ENCODE peak calls at places on chromosomes 5 and 9, in ten cellular contexts. E, F, A, I, K, U, B, S, Q and G are unnamed samples.

GRCh38 chr5:36946101-36946500 is 69.5 kb downstream of the NIPBL start:
- DNase-seq in I (no peak), E (no peak), Q (no peak), B (no peak), F (no peak), A (no peak), U (no peak), S (no peak), K (no peak), G (no peak)

GRCh38 chr9:97980918-97981827 is 2.0 kb upstream of the ANP32B start:
- DNase-seq in S (peak; percentile 34), I (no peak), U (no peak), B (no peak), Q (peak; percentile 72), F (no peak), A (no peak), E (peak; percentile 28), K (peak; percentile 19), G (no peak)

GRCh38 chr9:764105-764524 is 77.4 kb upstream of the DMRT1 start:
- DNase-seq in A (peak; percentile 51), S (peak; percentile 74), E (peak; percentile 76), K (peak; percentile 100), Q (peak; percentile 75), F (peak; percentile 60), I (peak; percentile 56), B (peak; percentile 51), U (peak; percentile 84), G (peak; percentile 14)

GRCh38 chr9:10479172-10479571 is 133.6 kb downstream of the PTPRD start:
- DNase-seq in E (no peak), U (no peak), F (no peak), A (no peak), I (no peak), K (peak; percentile 32), Q (peak; percentile 5), S (no peak), B (no peak), G (no peak)

GRCh38 chr5:168482361-168482760 is 3.9 kb upstream of the RARS1 start:
- DNase-seq in S (no peak), E (no peak), F (no peak), U (no peak), A (no peak), Q (no peak), I (no peak), K (no peak), B (no peak), G (no peak)

GRCh38 chr9:135255033-135255842 is 167.8 kb downstream of the OLFM1 start:
- DNase-seq in I (no peak), A (no peak), F (no peak), K (no peak), E (no peak), U (no peak), Q (no peak), S (no peak), B (no peak), G (no peak)

GRCh38 chr9:109956811-109957440 is 176.9 kb downstream of the PALM2AKAP2 start:
- DNase-seq in K (no peak), Q (no peak), I (peak; percentile 64), S (no peak), B (no peak), E (no peak), A (no peak), F (no peak), U (no peak), G (no peak)

GRCh38 chr9:110343537-110343936 is 5.9 kb upstream of the TXNDC8 start:
- DNase-seq in B (no peak), F (no peak), Q (no peak), I (no peak), A (no peak), K (no peak), E (no peak), S (no peak), U (no peak), G (no peak)

DNA sequence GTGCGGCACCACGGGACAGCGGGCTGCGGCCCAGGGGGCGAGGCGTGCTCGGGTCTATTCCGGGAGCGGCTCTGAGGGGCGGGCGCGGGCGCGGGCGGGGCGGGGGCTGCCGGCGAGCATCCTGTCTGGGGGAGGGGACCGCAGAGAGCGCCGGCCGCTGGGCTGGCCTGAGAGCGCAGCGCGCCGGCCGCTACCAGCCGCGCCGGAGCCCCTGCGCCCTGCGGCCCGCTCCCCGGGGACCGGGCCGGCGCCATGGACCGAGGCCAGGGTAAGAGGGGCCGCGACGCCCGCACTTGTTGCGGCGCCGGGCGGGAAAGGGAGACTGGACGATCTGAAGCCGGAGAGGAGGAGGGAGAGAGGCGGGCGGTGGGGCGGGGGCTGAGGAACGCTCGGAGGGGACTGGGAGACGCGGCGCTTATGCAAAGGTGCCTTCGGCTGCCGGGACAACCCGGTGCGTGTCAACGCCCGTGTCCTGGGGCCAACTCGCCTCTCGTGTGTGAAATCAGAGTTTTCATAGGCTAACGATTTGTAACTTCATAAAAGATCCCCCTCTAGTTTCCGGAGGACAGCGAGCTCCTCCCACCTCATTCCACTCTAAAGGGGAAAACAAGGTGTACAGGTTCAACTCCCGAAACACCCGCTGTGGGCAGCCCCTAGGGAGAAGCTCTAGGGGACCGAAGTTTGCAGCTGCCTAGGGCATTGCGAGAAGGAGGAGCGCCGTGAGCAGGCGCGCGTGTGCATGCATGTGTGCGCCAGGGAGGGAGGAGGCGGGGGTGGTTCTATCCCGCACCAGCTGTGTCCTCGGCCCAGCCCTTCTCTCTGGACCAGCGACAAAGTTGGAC is at the start of gene AFAP1L1:
- DNase-seq in B (peak; percentile 45), F (no peak), A (peak; percentile 30), U (peak; percentile 48), S (peak; percentile 63), I (peak; percentile 46), E (peak; percentile 48), K (peak; percentile 29), Q (peak; percentile 6), G (peak; percentile 60)
- TF ChIP-seq POLR2A in B (no peak), F (no peak), A (no peak), U (no peak), S (peak; percentile 51), I (no peak), E (no peak), K (no peak), Q (no peak), G (no peak)

GRCh38 chr5:138032572-138033274 is at the start of gene FAM13B:
- DNase-seq in E (peak; percentile 82), A (peak; percentile 76), B (peak; percentile 79), K (peak; percentile 86), S (peak; percentile 72), Q (peak; percentile 46), F (peak; percentile 76), I (peak; percentile 48), U (peak; percentile 76), G (peak; percentile 64)
- TF ChIP-seq POLR2A in E (peak; percentile 83), A (peak; percentile 48), B (peak; percentile 90), K (peak; percentile 82), S (peak; percentile 44), Q (peak; percentile 70), F (peak; percentile 79), I (peak; percentile 88), U (peak; percentile 61), G (peak; percentile 97)

GRCh38 chr5:143055596-143056330 is 285.6 kb downstream of the ARHGAP26 start:
- DNase-seq in K (no peak), U (no peak), Q (no peak), F (no peak), I (peak; percentile 57), S (no peak), E (no peak), B (no peak), A (no peak), G (no peak)

GRCh38 chr5:143056792-143057579 is 286.8 kb downstream of the ARHGAP26 start:
- DNase-seq in E (no peak), A (no peak), Q (no peak), K (no peak), U (no peak), F (no peak), S (no peak), B (no peak), I (no peak), G (no peak)

GRCh38 chr5:143056331-143056689 is 286.1 kb downstream of the ARHGAP26 start:
- DNase-seq in E (no peak), U (no peak), A (no peak), F (no peak), Q (no peak), K (no peak), S (no peak), B (no peak), I (peak; percentile 51), G (no peak)

GRCh38 chr5:143059355-143059754 is 289.2 kb downstream of the ARHGAP26 start:
- DNase-seq in S (no peak), F (no peak), E (no peak), I (no peak), U (no peak), Q (no peak), K (no peak), A (no peak), B (no peak), G (no peak)

DNA sequence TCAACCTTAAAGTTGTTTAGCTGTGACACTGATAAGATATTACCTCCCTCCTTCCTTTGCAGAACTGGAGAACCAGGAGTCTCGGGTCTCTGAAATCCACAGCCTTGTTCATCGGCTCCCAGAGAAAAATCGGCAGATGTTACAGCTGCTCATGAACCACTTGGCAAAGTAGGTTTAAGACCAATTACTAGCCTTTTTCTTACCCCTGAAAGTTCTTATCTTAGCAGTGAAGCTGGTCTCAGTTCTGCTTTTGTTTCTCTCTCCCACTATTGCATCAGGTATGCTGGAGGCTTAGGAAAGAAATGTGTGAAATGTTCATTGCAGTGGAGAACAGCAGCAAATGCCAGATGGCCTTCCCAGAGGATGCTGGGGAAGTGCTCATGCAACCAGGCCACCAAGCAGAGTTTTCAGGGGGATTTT is 287.4 kb downstream of the ARHGAP26 start:
- DNase-seq in S (no peak), Q (no peak), U (no peak), F (no peak), B (no peak), I (peak; percentile 58), K (peak; percentile 64), A (no peak), E (no peak), G (no peak)
- TF ChIP-seq POLR2A in S (no peak), Q (no peak), U (no peak), F (no peak), B (no peak), I (no peak), K (no peak), A (no peak), E (no peak), G (no peak)

GRCh38 chr5:176394096-176394495 is 5.5 kb downstream of the HIGD2A start:
- DNase-seq in I (no peak), F (no peak), U (no peak), Q (no peak), K (no peak), A (no peak), E (no peak), B (no peak), S (no peak), G (no peak)

GRCh38 chr5:176391999-176392398 is 3.4 kb downstream of the HIGD2A start:
- DNase-seq in I (no peak), Q (no peak), U (no peak), B (peak; percentile 5), E (no peak), F (no peak), A (no peak), K (peak; percentile 88), S (no peak), G (no peak)

GRCh38 chr5:176392526-176392925 is 4.0 kb downstream of the HIGD2A start:
- DNase-seq in U (no peak), E (no peak), B (no peak), I (no peak), S (no peak), Q (no peak), K (no peak), F (no peak), A (no peak), G (no peak)

GRCh38 chr5:176389114-176389768 is 690 bp downstream of the HIGD2A start:
- DNase-seq in I (no peak), S (no peak), A (no peak), E (no peak), U (no peak), K (no peak), B (no peak), Q (no peak), F (no peak), G (peak; percentile 35)

DNA sequence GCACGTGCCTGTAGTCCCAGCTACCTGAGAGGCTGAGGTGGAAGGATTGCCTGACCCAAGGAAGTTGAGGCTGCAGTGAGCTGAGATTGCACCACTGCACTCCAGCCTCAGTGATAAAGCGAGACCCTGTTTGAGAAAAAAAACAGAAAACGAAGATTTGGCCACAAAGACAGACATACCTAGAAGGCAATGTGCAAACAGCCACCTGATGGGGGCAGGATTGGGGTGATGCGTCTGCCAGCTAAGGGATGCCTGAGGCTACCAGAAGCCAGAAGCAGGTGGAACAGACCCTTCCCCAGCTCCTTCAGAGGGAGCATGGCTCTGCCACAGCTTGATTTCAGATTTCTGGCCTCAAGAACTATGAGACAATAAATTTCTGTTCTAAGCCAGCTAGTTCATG is 2.9 kb downstream of the HIGD2A start:
- DNase-seq in K (no peak), S (no peak), F (no peak), A (no peak), U (no peak), E (no peak), Q (no peak), B (no peak), I (no peak), G (no peak)
- TF ChIP-seq POLR2A in K (no peak), S (no peak), F (no peak), A (no peak), U (no peak), E (no peak), Q (no peak), B (no peak), I (no peak), G (no peak)